ENCODE peak calls at places on chromosomes 2 and 18, in four cellular contexts. One of them, this sample, is unnamed.

GRCh38 chr2:3445891-3446290 is 66.4 kb downstream of the TRAPPC12 start:
- DNase-seq in foreskin keratinocyte: no peak
- DNase-seq in Peyer's patch: no peak
- DNase-seq in AG09309: no peak
- DNase-seq in this sample: no peak

GRCh38 chr2:140359056-140359771 is 1579.0 kb upstream of the NXPH2 start:
- DNase-seq in AG09309: no peak
- DNase-seq in Peyer's patch: no peak
- DNase-seq in foreskin keratinocyte: no peak
- DNase-seq in this sample: no peak

GRCh38 chr2:37688771-37689468 is 17.5 kb upstream of the CDC42EP3 start:
- DNase-seq in foreskin keratinocyte: peak
- DNase-seq in Peyer's patch: no peak
- DNase-seq in AG09309: no peak
- DNase-seq in this sample: peak

GRCh38 chr2:28558918-28559317 is 63.1 kb downstream of the PLB1 start:
- DNase-seq in Peyer's patch: no peak
- DNase-seq in foreskin keratinocyte: no peak
- DNase-seq in AG09309: no peak
- DNase-seq in this sample: no peak

GRCh38 chr18:62445386-62445917 is 77.4 kb upstream of the ZCCHC2 start:
- DNase-seq in foreskin keratinocyte: peak
- DNase-seq in AG09309: no peak
- DNase-seq in Peyer's patch: no peak
- DNase-seq in this sample: peak

GRCh38 chr2:99451686-99452085 is 38.1 kb downstream of the REV1 start:
- DNase-seq in Peyer's patch: no peak
- DNase-seq in AG09309: no peak
- DNase-seq in foreskin keratinocyte: no peak
- DNase-seq in this sample: no peak

GRCh38 chr2:208046686-208047085 is 21.4 kb upstream of the PLEKHM3 start:
- DNase-seq in foreskin keratinocyte: peak
- DNase-seq in Peyer's patch: no peak
- DNase-seq in AG09309: no peak
- DNase-seq in this sample: no peak

GRCh38 chr2:176826356-176826755 is 386.2 kb upstream of the HNRNPA3 start:
- DNase-seq in AG09309: no peak
- DNase-seq in Peyer's patch: no peak
- DNase-seq in foreskin keratinocyte: no peak
- DNase-seq in this sample: no peak

GRCh38 chr2:59389240-59389639 is 1148.1 kb upstream of the FANCL start:
- DNase-seq in AG09309: no peak
- DNase-seq in Peyer's patch: no peak
- DNase-seq in foreskin keratinocyte: peak
- DNase-seq in this sample: peak

GRCh38 chr2:218671077-218671653 is 637 bp downstream of the RNF25 start:
- DNase-seq in foreskin keratinocyte: peak
- DNase-seq in Peyer's patch: no peak
- DNase-seq in AG09309: no peak
- DNase-seq in this sample: peak

GRCh38 chr2:111168528-111168929 is 47.8 kb downstream of the BCL2L11 start:
- DNase-seq in Peyer's patch: no peak
- DNase-seq in AG09309: peak
- DNase-seq in foreskin keratinocyte: peak
- DNase-seq in this sample: peak

GRCh38 chr2:209973328-209973727 is 29.1 kb upstream of the RPE start:
- DNase-seq in foreskin keratinocyte: peak
- DNase-seq in Peyer's patch: no peak
- DNase-seq in AG09309: no peak
- DNase-seq in this sample: no peak

GRCh38 chr18:63528863-63529492 is 13.2 kb upstream of the SERPINB12 start:
- DNase-seq in foreskin keratinocyte: no peak
- DNase-seq in AG09309: no peak
- DNase-seq in Peyer's patch: no peak
- DNase-seq in this sample: no peak

DNA sequence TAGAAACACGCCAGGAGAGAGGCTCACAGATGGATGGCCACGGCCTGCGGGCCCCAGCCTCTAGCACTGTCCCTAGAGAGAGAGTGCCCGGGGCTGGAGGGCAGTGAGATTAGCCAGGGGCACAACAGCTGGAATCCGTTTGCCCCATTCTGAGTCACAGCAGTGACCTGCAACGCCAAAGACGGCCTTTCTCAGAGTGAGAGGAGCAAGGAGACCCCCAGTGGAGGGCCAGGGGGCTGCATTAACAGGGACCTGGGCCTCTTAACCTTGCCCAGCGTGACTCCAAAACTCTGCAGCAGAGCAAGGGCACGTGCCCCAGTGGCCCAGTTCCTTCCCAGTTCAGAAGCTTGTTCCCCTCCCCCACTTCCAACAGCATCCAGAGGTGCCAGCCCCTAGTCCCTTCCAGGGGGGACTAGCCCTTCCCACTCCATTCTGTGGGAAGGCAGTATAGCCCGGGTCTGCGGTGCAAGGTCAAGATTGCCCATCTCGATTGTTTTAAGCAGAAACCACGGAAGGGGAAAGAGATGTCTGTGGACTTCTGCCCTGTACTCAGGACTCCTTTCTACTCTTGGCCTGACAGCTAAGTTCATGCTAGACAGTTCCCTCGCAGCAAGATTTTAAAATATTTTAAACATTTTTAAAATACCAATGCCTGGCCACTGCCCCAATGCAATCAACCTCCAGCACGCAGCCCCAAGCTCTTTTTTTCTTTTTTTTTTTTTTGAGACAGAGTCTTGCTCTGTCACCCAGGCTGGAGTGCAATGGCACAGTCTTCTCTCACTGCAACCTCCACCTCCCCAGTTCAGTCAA is 50.9 kb upstream of the BIN1 start:
- DNase-seq in foreskin keratinocyte: no peak
- DNase-seq in AG09309: no peak
- DNase-seq in Peyer's patch: no peak
- DNase-seq in this sample: no peak
- TF ChIP-seq CTCF in foreskin keratinocyte: no peak
- TF ChIP-seq CTCF in AG09309: peak
- TF ChIP-seq CTCF in Peyer's patch: no peak
- TF ChIP-seq CTCF in this sample: no peak

GRCh38 chr2:53670351-53670750 is 97.3 kb upstream of the CHAC2 start:
- DNase-seq in AG09309: no peak
- DNase-seq in Peyer's patch: no peak
- DNase-seq in foreskin keratinocyte: no peak
- DNase-seq in this sample: no peak
- TF ChIP-seq CTCF in AG09309: no peak
- TF ChIP-seq CTCF in Peyer's patch: no peak
- TF ChIP-seq CTCF in foreskin keratinocyte: no peak
- TF ChIP-seq CTCF in this sample: no peak

GRCh38 chr2:1837458-1837857 is 93.1 kb upstream of the PXDN start:
- DNase-seq in AG09309: no peak
- DNase-seq in Peyer's patch: no peak
- DNase-seq in foreskin keratinocyte: no peak
- DNase-seq in this sample: no peak

GRCh38 chr2:1837022-1837421 is 92.7 kb upstream of the PXDN start:
- DNase-seq in AG09309: no peak
- DNase-seq in foreskin keratinocyte: no peak
- DNase-seq in Peyer's patch: no peak
- DNase-seq in this sample: no peak

GRCh38 chr2:1840046-1840445 is 95.7 kb upstream of the PXDN start:
- DNase-seq in AG09309: no peak
- DNase-seq in Peyer's patch: no peak
- DNase-seq in foreskin keratinocyte: no peak
- DNase-seq in this sample: no peak

GRCh38 chr2:1838426-1838825 is 94.1 kb upstream of the PXDN start:
- DNase-seq in foreskin keratinocyte: no peak
- DNase-seq in Peyer's patch: no peak
- DNase-seq in AG09309: no peak
- DNase-seq in this sample: no peak

GRCh38 chr2:1839066-1839756 is 94.9 kb upstream of the PXDN start:
- DNase-seq in foreskin keratinocyte: no peak
- DNase-seq in Peyer's patch: no peak
- DNase-seq in AG09309: no peak
- DNase-seq in this sample: no peak
- TF ChIP-seq CTCF in foreskin keratinocyte: no peak
- TF ChIP-seq CTCF in Peyer's patch: no peak
- TF ChIP-seq CTCF in AG09309: peak
- TF ChIP-seq CTCF in this sample: no peak

DNA sequence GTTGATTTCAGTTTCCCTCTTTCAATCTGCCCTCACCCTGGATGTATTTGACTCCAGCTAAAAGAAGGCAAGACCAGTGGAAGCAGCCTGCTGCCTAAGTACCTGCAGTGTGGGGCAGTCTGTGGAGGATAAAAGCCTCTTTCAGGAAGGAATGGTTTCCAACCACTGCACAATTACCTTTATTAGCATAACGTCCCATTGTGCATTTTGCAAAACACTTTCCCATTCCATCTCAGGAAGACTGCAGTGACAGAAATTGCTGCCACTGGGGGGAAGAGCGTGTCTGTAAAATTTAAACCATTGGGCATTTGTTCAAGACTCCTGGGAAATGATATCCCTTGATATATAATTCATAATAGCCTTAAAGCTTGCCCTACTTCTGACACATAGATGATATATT is 26.2 kb downstream of the CYRIA start:
- DNase-seq in Peyer's patch: no peak
- DNase-seq in AG09309: no peak
- DNase-seq in foreskin keratinocyte: no peak
- DNase-seq in this sample: no peak
- TF ChIP-seq CTCF in Peyer's patch: no peak
- TF ChIP-seq CTCF in AG09309: no peak
- TF ChIP-seq CTCF in foreskin keratinocyte: peak
- TF ChIP-seq CTCF in this sample: no peak

DNA sequence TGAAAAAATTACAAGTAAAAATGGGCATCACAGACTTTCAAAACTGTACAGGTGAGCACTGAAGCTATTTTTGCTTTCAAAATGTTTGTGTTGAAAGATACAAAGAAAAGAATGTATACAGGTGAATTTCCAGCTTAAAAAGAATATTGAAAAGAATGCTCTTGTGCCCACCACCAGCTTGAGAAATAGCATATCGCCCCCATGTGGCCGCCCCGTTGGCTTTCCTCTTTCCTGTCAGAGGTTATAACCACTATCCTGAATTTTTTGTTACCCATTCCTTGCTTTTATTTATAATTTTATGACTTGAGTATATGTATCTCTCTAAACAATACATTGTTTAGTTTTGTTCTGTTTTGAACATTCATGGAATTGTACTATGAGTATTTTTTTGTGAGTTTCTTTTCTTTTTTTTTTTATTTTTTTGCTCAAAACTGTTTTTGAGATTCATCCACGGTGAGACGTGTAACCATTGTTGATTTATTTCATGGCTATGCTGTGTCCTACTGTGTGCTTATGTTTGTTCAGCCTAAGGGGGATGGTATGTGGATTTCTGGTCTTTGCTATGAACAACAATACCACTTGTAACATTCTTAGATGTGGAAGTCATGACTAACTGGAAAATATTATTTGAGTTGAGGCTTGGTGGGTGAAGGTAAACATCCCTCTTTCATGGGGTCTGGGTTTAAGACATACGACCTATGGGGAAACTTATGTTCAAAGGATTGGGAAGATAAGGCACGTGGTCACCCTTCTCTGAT is 11.6 kb downstream of the TRPM8 start:
- DNase-seq in Peyer's patch: no peak
- DNase-seq in AG09309: no peak
- DNase-seq in foreskin keratinocyte: no peak
- DNase-seq in this sample: no peak
- TF ChIP-seq CTCF in Peyer's patch: peak
- TF ChIP-seq CTCF in AG09309: peak
- TF ChIP-seq CTCF in foreskin keratinocyte: peak
- TF ChIP-seq CTCF in this sample: peak

GRCh38 chr18:76459687-76460350 is 35.2 kb downstream of the ZNF516 start:
- DNase-seq in foreskin keratinocyte: peak
- DNase-seq in Peyer's patch: no peak
- DNase-seq in AG09309: peak
- DNase-seq in this sample: peak
- TF ChIP-seq CTCF in foreskin keratinocyte: peak
- TF ChIP-seq CTCF in Peyer's patch: no peak
- TF ChIP-seq CTCF in AG09309: no peak
- TF ChIP-seq CTCF in this sample: no peak

GRCh38 chr2:222752731-222753130 is 81.3 kb downstream of the MOGAT1 start:
- DNase-seq in AG09309: no peak
- DNase-seq in foreskin keratinocyte: no peak
- DNase-seq in Peyer's patch: no peak
- DNase-seq in this sample: no peak

GRCh38 chr2:222751821-222752719 is 80.6 kb downstream of the MOGAT1 start:
- DNase-seq in AG09309: no peak
- DNase-seq in Peyer's patch: no peak
- DNase-seq in foreskin keratinocyte: no peak
- DNase-seq in this sample: no peak

GRCh38 chr2:222751238-222751637 is 79.8 kb downstream of the MOGAT1 start:
- DNase-seq in Peyer's patch: no peak
- DNase-seq in AG09309: no peak
- DNase-seq in foreskin keratinocyte: no peak
- DNase-seq in this sample: no peak

GRCh38 chr2:222753251-222753824 is 81.9 kb downstream of the MOGAT1 start:
- DNase-seq in AG09309: no peak
- DNase-seq in Peyer's patch: no peak
- DNase-seq in foreskin keratinocyte: peak
- DNase-seq in this sample: no peak

DNA sequence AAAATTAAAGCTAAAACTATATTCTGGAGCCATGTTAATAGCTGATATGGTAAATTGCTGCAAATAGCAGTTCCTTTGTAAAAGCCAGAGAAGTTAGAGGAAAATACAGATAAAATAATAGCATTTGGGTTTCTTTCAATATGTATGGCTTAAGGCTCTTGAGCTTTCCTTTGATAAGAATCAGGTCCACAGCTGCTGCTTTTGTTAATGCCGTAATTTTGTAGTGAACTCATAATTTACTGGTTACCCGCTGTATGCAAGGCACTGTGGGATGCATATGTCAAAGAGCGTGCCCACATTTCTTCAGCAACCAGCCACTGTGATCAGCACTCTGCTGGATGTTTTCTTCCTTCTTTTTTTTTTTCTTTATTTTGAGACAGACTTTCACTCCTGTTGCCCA is 79.1 kb downstream of the MOGAT1 start:
- DNase-seq in foreskin keratinocyte: no peak
- DNase-seq in AG09309: no peak
- DNase-seq in Peyer's patch: no peak
- DNase-seq in this sample: no peak
- TF ChIP-seq CTCF in foreskin keratinocyte: no peak
- TF ChIP-seq CTCF in AG09309: no peak
- TF ChIP-seq CTCF in Peyer's patch: no peak
- TF ChIP-seq CTCF in this sample: no peak